ENCODE peak calls at places on chromosomes 13 and 19, in six cellular contexts. S is CD8-positive, alpha-beta memory T cell; P is ascending aorta; U is left ventricle myocardium inferior; N is BE2C; Z is A673. E is an unnamed sample. For H3K4me1, the result is how much of the 10 kb centered on the place peaks cover.

GRCh38 chr19:56507446-56508281 is at the start of gene ZNF471:
- DNase-seq in S (peak), P (peak), U (peak), N (peak), Z (peak), E (peak)

GRCh38 chr13:25971499-25972145 is 80.2 kb downstream of the SHISA2 start:
- DNase-seq in S (peak), P (no peak), U (no peak), N (no peak), Z (no peak), E (no peak)

GRCh38 chr19:1446713-1447564 is 3.0 kb upstream of the APC2 start:
- DNase-seq in S (no peak), P (no peak), U (no peak), N (peak), Z (peak), E (no peak)

GRCh38 chr19:15464394-15465385 is at the start of gene RASAL3:
- DNase-seq in S (peak), P (no peak), U (no peak), N (no peak), Z (no peak), E (no peak)

GRCh38 chr19:46932346-46932745 is 71.5 kb downstream of the ARHGAP35 start:
- DNase-seq in S (no peak), P (no peak), U (no peak), N (no peak), Z (no peak), E (no peak)

GRCh38 chr13:108120332-108120731 is 95.0 kb downstream of the LIG4 start:
- DNase-seq in S (no peak), P (no peak), U (no peak), N (peak), Z (peak), E (no peak)

GRCh38 chr19:45391346-45391745 is 13.5 kb downstream of the PPP1R13L start:
- DNase-seq in S (no peak), P (no peak), U (no peak), N (no peak), Z (peak), E (no peak)

GRCh38 chr13:47858678-47859050 is 142.4 kb downstream of the SUCLA2 start:
- DNase-seq in S (no peak), P (no peak), U (no peak), N (no peak), Z (no peak), E (no peak)

GRCh38 chr19:52397310-52398090 is at the start of gene ZNF528:
- DNase-seq in S (peak), P (peak), U (peak), N (peak), Z (peak), E (peak)

GRCh38 chr13:28012896-28013295 is 24.4 kb upstream of the URAD start:
- DNase-seq in S (no peak), P (no peak), U (no peak), N (no peak), Z (no peak), E (no peak)

GRCh38 chr19:16859626-16860025 is 29.2 kb upstream of the F2RL3 start:
- DNase-seq in S (no peak), P (no peak), U (no peak), N (no peak), Z (no peak), E (no peak)

GRCh38 chr19:20151617-20152145 is 15.3 kb upstream of the ZNF486 start:
- DNase-seq in S (no peak), P (no peak), U (no peak), N (no peak), Z (no peak), E (no peak)

GRCh38 chr13:39493966-39494365 is 109.0 kb downstream of the LHFPL6 start:
- DNase-seq in S (no peak), P (no peak), U (no peak), N (no peak), Z (no peak), E (no peak)

GRCh38 chr13:106049171-106049570 is 486.3 kb downstream of the EFNB2 start:
- DNase-seq in S (no peak), P (no peak), U (no peak), N (no peak), Z (no peak), E (no peak)

GRCh38 chr19:16417660-16418596 is 53.8 kb downstream of the EPS15L1 start:
- DNase-seq in S (peak), P (no peak), U (peak), N (peak), Z (peak), E (no peak)

GRCh38 chr19:45200614-45201013 is 22.0 kb downstream of the BLOC1S3 start:
- DNase-seq in S (no peak), P (no peak), U (no peak), N (peak), Z (no peak), E (no peak)

GRCh38 chr13:73064991-73065390 is 6.2 kb downstream of the KLF5 start:
- DNase-seq in S (no peak), P (no peak), U (no peak), N (no peak), Z (no peak), E (no peak)
- H3K4me3 ChIP-seq in S (no peak), P (no peak), U (no peak), N (no peak), Z (no peak), E (no peak)

GRCh38 chr19:5949792-5950305 is 28.1 kb downstream of the RANBP3 start:
- DNase-seq in S (no peak), P (no peak), U (peak), N (no peak), Z (no peak), E (no peak)

GRCh38 chr19:5951338-5951861 is 26.5 kb downstream of the RANBP3 start:
- DNase-seq in S (no peak), P (no peak), U (no peak), N (no peak), Z (no peak), E (no peak)

GRCh38 chr19:5947435-5947834 is 30.5 kb downstream of the RANBP3 start:
- DNase-seq in S (no peak), P (peak), U (peak), N (no peak), Z (no peak), E (no peak)

GRCh38 chr19:5950744-5951143 is 27.2 kb downstream of the RANBP3 start:
- DNase-seq in S (no peak), P (no peak), U (no peak), N (no peak), Z (no peak), E (no peak)

DNA sequence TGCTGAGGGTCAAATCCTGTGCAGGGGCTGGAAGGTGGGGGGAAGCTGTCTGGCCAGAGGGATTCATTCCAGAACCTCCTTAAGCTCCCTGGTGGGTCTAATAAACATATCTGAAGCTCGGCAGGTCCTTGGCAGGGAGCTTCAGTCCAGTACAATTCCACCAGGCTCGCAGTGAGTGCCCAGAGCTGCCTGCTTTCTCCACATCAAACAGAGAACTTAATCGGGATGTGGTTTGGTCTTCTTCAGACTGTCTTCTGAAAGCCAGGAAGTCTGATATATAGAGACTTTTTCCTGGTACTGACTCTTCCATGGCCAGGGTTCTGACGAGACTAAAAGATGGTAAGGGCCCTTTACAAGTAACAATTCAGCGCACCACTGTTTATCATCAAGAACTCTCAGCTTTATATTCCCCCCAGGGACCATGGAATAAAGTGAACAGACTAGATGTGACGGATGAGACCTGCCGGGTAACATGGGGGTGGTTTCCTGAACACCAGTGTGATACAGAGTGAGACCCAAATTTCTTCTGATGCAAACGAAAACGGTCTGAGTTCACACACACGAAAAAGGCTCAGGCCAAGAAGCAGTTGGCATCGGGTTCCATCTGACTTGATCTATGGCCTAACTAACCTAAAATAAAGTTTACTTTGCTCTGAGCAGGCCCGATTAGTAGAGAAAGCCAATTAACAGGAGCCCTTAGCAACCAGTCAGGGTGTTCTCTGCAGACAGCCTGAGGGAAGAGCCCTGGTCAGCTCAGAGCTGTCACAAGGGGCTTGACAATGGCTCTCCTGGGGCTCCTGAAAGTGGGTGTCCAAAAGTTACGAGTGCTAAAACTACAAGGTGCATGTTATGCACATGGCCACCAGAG is 29.0 kb downstream of the RANBP3 start:
- DNase-seq in S (no peak), P (no peak), U (no peak), N (peak), Z (peak), E (no peak)
- H3K4me1 ChIP-seq in S (half or more), P (under half), U (half or more), N (under half), Z (under half), E (half or more)

GRCh38 chr19:41479757-41480191 is 36.8 kb downstream of the ERICH4 start:
- DNase-seq in S (no peak), P (no peak), U (peak), N (no peak), Z (no peak), E (no peak)
- H3K4me3 ChIP-seq in S (no peak), P (no peak), U (peak), N (no peak), Z (no peak), E (no peak)

DNA sequence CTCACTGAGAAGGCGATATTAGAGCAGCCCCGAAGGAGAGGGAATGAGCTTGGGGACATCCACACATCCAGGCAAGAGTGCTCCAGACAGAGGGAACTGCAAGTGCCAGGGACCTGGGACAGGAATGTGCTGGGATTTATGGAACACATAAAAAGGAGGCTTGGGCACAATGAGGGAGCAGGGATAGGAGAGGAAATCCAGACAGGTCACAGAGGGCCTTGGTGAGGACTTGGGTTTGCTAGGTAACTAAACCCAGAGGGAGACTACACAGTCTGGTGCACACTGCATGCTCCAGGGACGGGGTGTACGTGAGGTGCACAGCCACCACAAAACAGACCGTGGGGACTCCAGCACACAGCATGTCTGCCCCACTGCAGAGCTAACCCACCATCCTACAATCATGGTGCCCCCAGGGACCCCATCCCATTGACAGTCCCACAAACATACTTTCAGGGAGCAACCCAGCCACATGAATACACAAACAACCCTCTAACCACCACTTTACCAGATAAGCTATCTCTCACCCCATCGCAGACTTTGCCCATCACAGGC is 5.6 kb upstream of the ZFP36 start:
- DNase-seq in S (no peak), P (no peak), U (no peak), N (no peak), Z (no peak), E (no peak)
- H3K4me1 ChIP-seq in S (half or more), P (under half), U (half or more), N (under half), Z (under half), E (under half)

DNA sequence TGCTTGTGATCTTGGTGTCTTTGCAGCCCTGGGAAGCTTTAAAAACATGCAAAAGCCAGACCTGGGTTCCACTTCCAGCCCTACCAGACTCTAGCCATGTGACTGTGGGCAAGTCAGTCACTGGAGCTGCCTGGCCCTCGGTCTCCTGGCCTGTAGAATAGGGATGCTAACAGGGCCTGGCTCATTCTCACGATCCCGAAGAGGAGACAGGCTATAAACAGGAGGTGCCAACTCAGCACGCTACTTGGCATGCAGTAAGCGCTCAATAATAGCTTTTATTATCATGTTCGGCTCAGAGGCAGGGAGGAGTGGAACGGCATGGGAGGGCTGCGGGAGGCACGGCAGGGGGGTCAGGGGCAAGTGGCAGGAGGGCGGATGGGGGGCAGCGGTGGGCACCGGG is 1.7 kb downstream of the CTXN1 start:
- DNase-seq in S (no peak), P (no peak), U (no peak), N (no peak), Z (peak), E (no peak)
- H3K4me3 ChIP-seq in S (no peak), P (no peak), U (no peak), N (no peak), Z (peak), E (no peak)

DNA sequence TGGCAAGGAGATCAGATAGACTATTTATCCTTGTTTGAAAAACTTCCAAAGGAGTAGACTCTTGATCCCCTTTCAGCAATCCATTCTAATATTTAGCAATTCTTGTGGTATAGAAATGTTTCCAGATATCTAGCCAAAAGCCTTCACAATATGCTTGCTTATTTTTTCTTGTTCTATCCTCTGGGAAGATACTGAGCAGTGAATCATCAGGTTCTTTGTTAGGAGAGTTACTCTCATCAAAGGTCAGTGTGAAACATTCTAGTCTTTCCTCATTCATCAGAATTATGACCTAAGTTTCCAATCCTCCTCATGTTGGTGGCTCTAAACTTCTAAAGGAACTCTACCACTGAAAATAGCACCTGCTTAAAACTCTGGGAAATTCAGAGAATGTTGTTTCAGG is 3.9 kb downstream of the GPC6 start:
- DNase-seq in S (no peak), P (no peak), U (no peak), N (no peak), Z (no peak), E (no peak)
- H3K4me1 ChIP-seq in S (under half), P (under half), U (under half), N (under half), Z (half or more), E (under half)

GRCh38 chr19:4278926-4279529 is at the start of gene SHD:
- DNase-seq in S (no peak), P (no peak), U (no peak), N (peak), Z (no peak), E (no peak)

GRCh38 chr19:4278460-4278901 is 585 bp upstream of the SHD start:
- DNase-seq in S (no peak), P (no peak), U (no peak), N (peak), Z (no peak), E (no peak)

GRCh38 chr19:4277051-4277700 is 1.9 kb upstream of the SHD start:
- DNase-seq in S (no peak), P (no peak), U (no peak), N (peak), Z (peak), E (no peak)

GRCh38 chr19:4278010-4278409 is 1.1 kb upstream of the SHD start:
- DNase-seq in S (no peak), P (no peak), U (no peak), N (peak), Z (no peak), E (no peak)

DNA sequence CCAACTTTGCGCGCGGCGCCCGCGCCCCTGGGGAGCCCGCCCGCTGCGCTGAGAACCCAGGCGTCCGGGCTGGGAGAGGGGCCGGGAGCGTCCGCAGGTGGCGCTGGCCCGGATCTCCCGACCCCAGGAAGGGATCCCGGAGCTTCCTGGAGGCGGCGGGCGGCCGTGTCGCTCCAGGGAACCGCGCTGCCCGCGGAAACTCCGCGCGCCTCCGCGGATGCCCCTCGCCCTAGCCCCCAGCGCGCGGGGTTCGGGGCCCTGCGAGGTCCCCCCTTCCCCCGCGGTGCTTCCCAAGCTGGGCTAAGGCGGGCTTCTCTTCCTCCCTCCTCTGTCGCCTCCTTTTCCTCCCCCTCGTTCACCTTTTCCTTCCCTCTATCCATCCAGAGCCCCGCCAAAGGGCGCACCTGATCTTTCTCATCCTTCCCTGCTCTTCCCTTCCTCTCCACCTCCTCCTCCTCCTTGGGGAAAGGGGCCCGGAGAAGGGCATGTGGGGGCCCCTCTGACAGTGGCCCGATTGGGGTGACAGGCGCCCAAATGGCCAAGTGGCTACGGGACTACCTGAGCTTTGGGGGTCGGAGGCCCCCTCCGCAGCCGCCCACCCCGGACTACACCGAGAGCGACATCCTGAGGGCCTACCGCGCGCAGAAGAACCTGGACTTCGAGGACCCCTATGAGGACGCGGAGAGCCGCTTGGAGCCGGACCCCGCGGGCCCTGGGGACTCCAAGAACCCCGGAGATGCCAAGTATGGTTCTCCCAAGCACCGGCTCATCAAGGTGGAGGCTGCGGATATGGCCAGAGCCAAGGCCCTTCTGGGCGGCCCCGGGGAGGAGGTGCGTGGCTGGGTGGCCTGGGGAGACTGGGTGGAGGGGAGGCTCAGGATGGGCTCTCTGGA is 710 bp downstream of the SHD start:
- DNase-seq in S (no peak), P (no peak), U (no peak), N (no peak), Z (no peak), E (no peak)
- H3K4me3 ChIP-seq in S (no peak), P (peak), U (peak), N (peak), Z (peak), E (peak)